ENCODE peak calls at places on chromosomes 1 and 21, in five cellular contexts. I is islet precursor cell, N is fibroblast of the aortic adventitia, K is cardiac septum, Y is iris pigment epithelial cell. G is an unnamed sample.
A peak's percentile ranks its signal among the peaks of the same experiment; 100 is the strongest.

GRCh38 chr1:3240524-3241235 is 171.7 kb downstream of the PRDM16 start:
- DNase-seq in Y (peak; percentile 10), I (no peak), N (no peak), K (no peak), G (no peak)

GRCh38 chr1:110159160-110159559 is 8.9 kb downstream of the SLC6A17 start:
- DNase-seq in K (no peak), Y (no peak), N (no peak), I (no peak), G (no peak)

GRCh38 chr1:91781916-91782622 is 103.9 kb downstream of the TGFBR3 start:
- DNase-seq in K (no peak), I (no peak), Y (peak; percentile 41), N (peak; percentile 63), G (no peak)

GRCh38 chr1:207867136-207868081 is 43.5 kb downstream of the CD34 start:
- DNase-seq in K (peak; percentile 83), I (peak; percentile 46), Y (no peak), N (peak; percentile 35), G (peak; percentile 17)

GRCh38 chr1:229130028-229130668 is 140.8 kb upstream of the RAB4A start:
- DNase-seq in K (no peak), Y (no peak), N (no peak), I (no peak), G (no peak)

GRCh38 chr1:113519561-113519960 is 129.2 kb downstream of the MAGI3 start:
- DNase-seq in N (peak; percentile 75), K (no peak), I (no peak), Y (peak; percentile 22), G (no peak)

GRCh38 chr1:230158422-230159291 is 91.6 kb downstream of the GALNT2 start:
- DNase-seq in Y (no peak), N (no peak), I (peak; percentile 30), K (no peak), G (no peak)

GRCh38 chr1:177848577-177848976 is 121.3 kb downstream of the SEC16B start:
- DNase-seq in K (no peak), N (peak; percentile 22), Y (peak; percentile 20), I (no peak), G (no peak)

GRCh38 chr1:97759078-97759477 is 161.8 kb downstream of the DPYD start:
- DNase-seq in I (no peak), Y (peak; percentile 54), N (peak; percentile 37), K (no peak), G (no peak)

GRCh38 chr1:16067127-16067768 is 6.2 kb downstream of the FAM131C start:
- DNase-seq in Y (no peak), I (peak; percentile 59), N (no peak), K (no peak), G (peak; percentile 93)

GRCh38 chr1:47594627-47595026 is 156.8 kb downstream of the FOXD2 start:
- DNase-seq in I (no peak), K (no peak), Y (no peak), N (no peak), G (no peak)

GRCh38 chr21:41953831-41954653 is at the start of gene C2CD2:
- DNase-seq in I (peak; percentile 83), N (peak; percentile 57), Y (peak; percentile 77), K (peak; percentile 80), G (no peak)

GRCh38 chr1:6423321-6423999 is 1.1 kb upstream of the ESPN start:
- DNase-seq in N (peak; percentile 60), I (peak; percentile 88), K (no peak), Y (peak; percentile 31), G (no peak)

GRCh38 chr1:226974544-226975258 is 34.6 kb downstream of the COQ8A start:
- DNase-seq in I (peak; percentile 46), N (no peak), K (no peak), Y (no peak), G (no peak)